ENCODE peak calls at places on chromosomes 2 and 18, in six cellular contexts. A, Z, X, U, O and R are unnamed samples.

GRCh38 chr18:23992119-23992940 is 22.2 kb upstream of the TTC39C start:
- DNase-seq in Z (no peak), A (peak), O (no peak), X (no peak), U (no peak), R (no peak)

GRCh38 chr18:394276-394996 is 106.1 kb downstream of the COLEC12 start:
- DNase-seq in Z (no peak), O (no peak), A (no peak), X (no peak), U (no peak), R (no peak)

GRCh38 chr2:143696651-143697050 is 567.4 kb downstream of the ARHGAP15 start:
- DNase-seq in Z (no peak), A (no peak), X (no peak), O (no peak), U (no peak), R (no peak)

GRCh38 chr2:37377187-37377532 is 32.7 kb downstream of the QPCT start:
- DNase-seq in Z (no peak), O (no peak), U (no peak), X (peak), A (no peak), R (peak)

GRCh38 chr2:72539145-72539552 is 286.7 kb downstream of the EXOC6B start:
- DNase-seq in X (no peak), U (no peak), Z (peak), O (no peak), A (no peak), R (no peak)

GRCh38 chr2:64327510-64328414 is 126.2 kb upstream of the LGALSL start:
- DNase-seq in X (peak), O (peak), A (peak), Z (no peak), U (no peak), R (no peak)

GRCh38 chr2:19050354-19050753 is 308.1 kb downstream of the OSR1 start:
- DNase-seq in Z (no peak), X (no peak), U (no peak), O (no peak), A (no peak), R (no peak)

GRCh38 chr18:75211721-75212625 is 1.4 kb downstream of the TSHZ1 start:
- DNase-seq in U (peak), A (peak), O (no peak), Z (peak), X (no peak), R (peak)

GRCh38 chr2:24238158-24238557 is 63.3 kb downstream of the FAM228A start:
- DNase-seq in X (no peak), O (no peak), U (no peak), Z (peak), A (no peak), R (no peak)

GRCh38 chr2:8134105-8134903 is 547.6 kb upstream of the ID2 start:
- DNase-seq in A (no peak), U (no peak), X (no peak), Z (peak), O (no peak), R (no peak)

GRCh38 chr2:100818606-100819364 is 1.2 kb upstream of the NPAS2 start:
- DNase-seq in O (no peak), X (no peak), Z (peak), A (peak), U (no peak), R (peak)

GRCh38 chr2:102187191-102188150 is 648 bp downstream of the IL1RL2 start:
- DNase-seq in O (no peak), U (no peak), X (no peak), A (peak), Z (no peak), R (no peak)

GRCh38 chr2:239319261-239319661 is 81.6 kb downstream of the HDAC4 start:
- DNase-seq in A (no peak), X (no peak), O (no peak), Z (no peak), U (peak), R (peak)

GRCh38 chr2:8453904-8454302 is 228.0 kb upstream of the ID2 start:
- DNase-seq in U (no peak), Z (no peak), X (no peak), A (no peak), O (no peak), R (no peak)

GRCh38 chr2:120267348-120267747 is 14.7 kb downstream of the RALB start:
- DNase-seq in A (no peak), U (no peak), Z (no peak), O (no peak), X (no peak), R (no peak)

GRCh38 chr18:67117804-67118203 is 398.7 kb downstream of the DSEL start:
- DNase-seq in X (no peak), Z (no peak), A (no peak), O (no peak), U (no peak), R (no peak)

GRCh38 chr2:235495373-235496238 is 1.8 kb downstream of the AGAP1 start:
- DNase-seq in Z (no peak), X (no peak), U (no peak), O (no peak), A (no peak), R (no peak)

GRCh38 chr18:51390695-51391094 is 193.2 kb upstream of the MEX3C start:
- DNase-seq in U (no peak), A (no peak), Z (no peak), O (no peak), X (no peak), R (no peak)

GRCh38 chr2:88667219-88667618 is 24.3 kb upstream of the RPIA start:
- DNase-seq in Z (no peak), A (no peak), X (no peak), U (no peak), O (no peak), R (no peak)

GRCh38 chr2:229419158-229419557 is 148.1 kb upstream of the PID1 start:
- DNase-seq in X (no peak), U (no peak), Z (no peak), A (peak), O (no peak), R (no peak)

GRCh38 chr18:9705183-9705864 is 2.8 kb upstream of the RAB31 start:
- DNase-seq in A (no peak), U (peak), X (no peak), Z (no peak), O (peak), R (no peak)

GRCh38 chr2:216492951-216493685 is 5.5 kb upstream of the RPL37A start:
- DNase-seq in U (no peak), X (no peak), Z (no peak), A (no peak), O (no peak), R (no peak)

GRCh38 chr2:96113367-96113677 is 3.0 kb downstream of the ADRA2B start:
- DNase-seq in X (no peak), A (no peak), O (no peak), Z (no peak), U (no peak), R (no peak)

GRCh38 chr18:8139127-8139591 is 470.1 kb upstream of the RAB12 start:
- DNase-seq in Z (no peak), A (no peak), U (no peak), O (no peak), X (no peak), R (no peak)

GRCh38 chr2:182824759-182825143 is 41.7 kb downstream of the FRZB start:
- DNase-seq in A (no peak), U (no peak), X (no peak), O (no peak), Z (no peak), R (no peak)

GRCh38 chr2:9247786-9248185 is 41.2 kb downstream of the ASAP2 start:
- DNase-seq in A (peak), O (no peak), U (no peak), X (no peak), Z (peak), R (no peak)

GRCh38 chr2:12363569-12363968 is 353.2 kb upstream of the TRIB2 start:
- DNase-seq in O (no peak), X (no peak), Z (no peak), U (no peak), A (no peak), R (no peak)

GRCh38 chr2:161546635-161547034 is 77.6 kb upstream of the SLC4A10 start:
- DNase-seq in Z (no peak), A (no peak), O (no peak), X (no peak), U (no peak), R (no peak)

GRCh38 chr2:102771114-102771513 is 9.3 kb downstream of the TMEM182 start:
- DNase-seq in O (no peak), U (no peak), X (no peak), A (no peak), Z (no peak), R (no peak)

GRCh38 chr2:64157792-64158191 is 13.6 kb upstream of the PELI1 start:
- DNase-seq in X (no peak), O (no peak), U (no peak), A (no peak), Z (no peak), R (no peak)

GRCh38 chr2:127669056-127669455 is 6.3 kb downstream of the LIMS2 start:
- DNase-seq in X (no peak), A (no peak), O (no peak), U (no peak), Z (no peak), R (no peak)

GRCh38 chr18:75106746-75107145 is 102.2 kb downstream of the PTGR3 start:
- DNase-seq in O (no peak), Z (no peak), X (no peak), U (no peak), A (no peak), R (no peak)

GRCh38 chr2:28169492-28169891 is 223.2 kb upstream of the FOSL2 start:
- DNase-seq in A (no peak), O (no peak), X (no peak), Z (peak), U (no peak), R (no peak)

GRCh38 chr2:28173377-28173776 is 219.3 kb upstream of the FOSL2 start:
- DNase-seq in Z (no peak), O (no peak), U (no peak), A (no peak), X (no peak), R (no peak)

GRCh38 chr2:28175028-28175427 is 217.6 kb upstream of the FOSL2 start:
- DNase-seq in U (no peak), Z (peak), A (no peak), O (no peak), X (no peak), R (no peak)

GRCh38 chr2:28174211-28174610 is 218.4 kb upstream of the FOSL2 start:
- DNase-seq in U (no peak), A (no peak), X (no peak), Z (no peak), O (no peak), R (no peak)

DNA sequence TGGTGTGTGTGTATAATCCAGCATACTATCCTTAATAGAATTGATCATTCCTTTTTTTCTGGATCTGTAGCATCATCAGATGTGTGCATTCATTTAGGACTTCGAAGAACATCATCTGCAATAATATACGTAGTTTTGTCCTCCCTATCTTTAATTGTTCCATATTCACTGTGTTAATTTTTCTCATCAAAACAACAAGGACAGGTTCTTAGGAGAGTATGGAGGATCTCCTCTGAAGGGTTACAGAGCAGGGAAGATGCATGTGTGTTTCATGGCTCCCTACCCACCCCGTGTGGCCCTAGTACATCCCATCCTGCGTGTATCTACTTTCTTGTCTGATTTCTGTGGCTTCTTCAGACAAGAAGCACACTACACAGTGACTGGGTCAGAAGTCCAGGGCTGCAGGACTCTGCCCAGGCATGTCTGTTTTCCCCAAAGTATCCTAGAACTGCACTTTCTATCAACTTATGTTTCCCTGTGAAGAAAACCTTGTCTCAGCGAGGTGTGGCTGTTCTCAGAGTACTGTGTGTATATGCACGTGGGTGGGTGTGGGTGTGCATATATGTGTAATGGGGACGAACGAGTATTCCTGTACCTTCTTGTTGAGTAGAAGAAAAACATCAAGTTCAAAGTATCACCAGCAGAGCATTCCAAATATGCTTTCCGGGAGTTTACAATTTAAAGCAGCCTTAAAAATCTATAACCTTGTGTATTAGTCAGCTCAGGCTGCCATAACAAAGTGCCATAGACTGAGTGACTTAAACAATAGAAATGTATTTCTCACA is 220.4 kb upstream of the FOSL2 start:
- DNase-seq in Z (peak), U (no peak), O (no peak), A (no peak), X (no peak), R (no peak)
- TF ChIP-seq GABPA in Z (no peak), U (no peak), O (no peak), A (no peak), X (no peak), R (no peak)

GRCh38 chr2:232454630-232455029 is 1.3 kb upstream of the ALPI start:
- DNase-seq in X (no peak), O (no peak), Z (no peak), A (peak), U (no peak), R (no peak)
- TF ChIP-seq GABPA in X (no peak), O (no peak), Z (no peak), A (no peak), U (no peak), R (no peak)

GRCh38 chr2:160425394-160425793 is 68.2 kb downstream of the RBMS1 start:
- DNase-seq in U (no peak), Z (no peak), X (no peak), O (no peak), A (no peak), R (no peak)
- TF ChIP-seq GABPA in U (no peak), Z (no peak), X (no peak), O (no peak), A (no peak), R (no peak)

GRCh38 chr2:230661072-230661957 is 51.3 kb upstream of the CAB39 start:
- DNase-seq in U (no peak), A (no peak), X (peak), O (no peak), Z (no peak), R (no peak)
- TF ChIP-seq GABPA in U (no peak), A (no peak), X (no peak), O (no peak), Z (no peak), R (no peak)

GRCh38 chr2:240815761-240816583 is 4.0 kb downstream of the KIF1A start:
- DNase-seq in X (no peak), Z (no peak), A (no peak), U (no peak), O (no peak), R (no peak)
- TF ChIP-seq GABPA in X (no peak), Z (no peak), A (no peak), U (no peak), O (no peak), R (no peak)

GRCh38 chr2:222499226-222499625 is 74.9 kb downstream of the SGPP2 start:
- DNase-seq in A (no peak), Z (no peak), X (no peak), U (no peak), O (no peak), R (no peak)

GRCh38 chr2:222504191-222504590 is 79.8 kb downstream of the SGPP2 start:
- DNase-seq in O (no peak), Z (no peak), X (no peak), A (no peak), U (no peak), R (no peak)

GRCh38 chr2:222506230-222506934 is 82.0 kb downstream of the SGPP2 start:
- DNase-seq in O (no peak), Z (no peak), A (no peak), X (no peak), U (no peak), R (no peak)

GRCh38 chr2:222504714-222505113 is 80.4 kb downstream of the SGPP2 start:
- DNase-seq in A (no peak), Z (no peak), X (peak), O (no peak), U (no peak), R (no peak)
- TF ChIP-seq GABPA in A (no peak), Z (no peak), X (no peak), O (no peak), U (no peak), R (no peak)

GRCh38 chr2:26245810-26246209 is 1.1 kb downstream of the HADHB start:
- DNase-seq in Z (peak), X (peak), U (no peak), O (no peak), A (no peak), R (no peak)
- TF ChIP-seq GABPA in Z (no peak), X (peak), U (no peak), O (no peak), A (no peak), R (no peak)

DNA sequence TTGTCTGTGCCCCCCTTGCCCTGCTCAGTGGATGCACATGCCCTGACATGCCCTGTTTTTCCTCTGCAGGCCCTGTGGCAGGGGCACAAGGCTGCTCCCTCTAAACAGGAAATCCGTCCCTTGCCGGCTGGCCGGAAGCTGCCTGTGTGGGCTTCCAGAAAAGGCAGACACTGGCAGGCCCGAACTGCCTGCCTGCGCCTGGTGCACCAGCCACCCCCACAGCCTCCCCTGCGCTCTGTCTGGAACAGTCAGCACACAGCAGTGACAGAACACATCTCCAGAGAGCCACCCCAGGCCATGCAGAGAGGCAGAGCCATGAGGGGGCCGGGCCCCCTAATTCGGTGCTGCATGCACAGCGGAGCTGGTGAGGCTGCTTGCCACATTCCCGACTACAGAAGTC is 33.5 kb downstream of the LOXHD1 start:
- DNase-seq in A (peak), Z (no peak), U (no peak), O (no peak), X (no peak), R (peak)
- TF ChIP-seq GABPA in A (no peak), Z (peak), U (no peak), O (no peak), X (no peak), R (no peak)

DNA sequence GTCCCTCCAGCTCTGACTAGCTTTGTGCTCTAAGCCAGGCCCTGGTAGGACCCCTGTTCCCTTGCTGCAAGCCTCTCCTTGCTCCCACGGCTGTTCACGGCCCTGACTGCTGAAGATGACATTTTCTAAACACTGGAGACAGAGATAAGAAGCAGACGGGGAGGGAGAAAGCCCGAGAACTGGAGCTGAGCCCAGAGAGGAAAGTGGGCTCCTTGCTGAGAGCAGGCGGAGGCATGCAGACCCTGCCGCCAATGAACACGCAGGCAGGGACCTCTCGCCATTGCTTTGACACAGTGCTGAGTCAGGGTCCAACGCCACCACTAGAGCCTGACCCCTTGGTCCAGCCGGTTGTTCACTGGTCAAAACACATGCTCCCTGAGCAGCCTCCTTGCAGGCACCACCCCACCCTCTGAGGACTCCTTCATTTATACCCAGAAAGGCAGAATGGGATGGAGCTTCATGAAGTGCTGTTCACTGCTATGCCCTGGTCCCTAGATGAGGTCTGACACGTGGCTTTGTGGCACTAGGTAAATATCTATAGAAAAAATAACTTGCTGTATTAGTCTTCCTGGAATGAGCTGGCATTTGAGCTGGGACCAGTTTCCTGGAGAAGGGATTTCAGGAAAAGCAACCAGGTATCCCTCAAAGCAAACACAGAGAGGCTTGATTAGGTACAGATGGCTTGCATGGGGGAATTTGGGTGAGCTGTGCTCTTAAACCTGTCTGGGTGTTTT is 65.7 kb downstream of the MCFD2 start:
- DNase-seq in Z (no peak), U (peak), X (no peak), A (peak), O (no peak), R (no peak)
- TF ChIP-seq GABPA in Z (no peak), U (no peak), X (no peak), A (no peak), O (no peak), R (no peak)